ENCODE peak calls at places on chromosomes 13 and 19, in eight cellular contexts. One of them, this sample, is unnamed.

GRCh38 chr13:31093145-31093885 is 68.4 kb downstream of the HSPH1 start:
- DNase-seq in astrocyte: no peak
- DNase-seq in stomach: no peak
- DNase-seq in endodermal cell: no peak
- DNase-seq in GM23248: peak; percentile 54
- DNase-seq in heart right ventricle: no peak
- DNase-seq in aorta: no peak
- DNase-seq in tibial nerve: no peak
- DNase-seq in this sample: no peak

GRCh38 chr13:31461923-31462322 is 262.1 kb downstream of the B3GLCT start:
- DNase-seq in tibial nerve: no peak
- DNase-seq in astrocyte: no peak
- DNase-seq in GM23248: no peak
- DNase-seq in endodermal cell: no peak
- DNase-seq in heart right ventricle: no peak
- DNase-seq in aorta: no peak
- DNase-seq in stomach: no peak
- DNase-seq in this sample: no peak

GRCh38 chr13:113291997-113292862 is 4.8 kb upstream of the LAMP1 start:
- DNase-seq in aorta: peak; percentile 87
- DNase-seq in tibial nerve: no peak
- DNase-seq in stomach: no peak
- DNase-seq in heart right ventricle: no peak
- DNase-seq in astrocyte: no peak
- DNase-seq in endodermal cell: peak; percentile 68
- DNase-seq in GM23248: peak; percentile 63
- DNase-seq in this sample: no peak

GRCh38 chr19:41296323-41296935 is 13.5 kb upstream of the CCDC97 start:
- DNase-seq in stomach: no peak
- DNase-seq in heart right ventricle: no peak
- DNase-seq in astrocyte: no peak
- DNase-seq in endodermal cell: no peak
- DNase-seq in aorta: no peak
- DNase-seq in GM23248: no peak
- DNase-seq in tibial nerve: no peak
- DNase-seq in this sample: no peak

GRCh38 chr13:110689711-110690110 is 16.2 kb downstream of the CARS2 start:
- DNase-seq in stomach: no peak
- DNase-seq in aorta: no peak
- DNase-seq in tibial nerve: no peak
- DNase-seq in astrocyte: no peak
- DNase-seq in heart right ventricle: no peak
- DNase-seq in GM23248: no peak
- DNase-seq in endodermal cell: no peak
- DNase-seq in this sample: no peak

GRCh38 chr13:110912651-110913051 is 2.2 kb downstream of the ANKRD10 start:
- DNase-seq in aorta: no peak
- DNase-seq in GM23248: peak; percentile 78
- DNase-seq in stomach: no peak
- DNase-seq in astrocyte: peak; percentile 82
- DNase-seq in tibial nerve: no peak
- DNase-seq in endodermal cell: peak; percentile 55
- DNase-seq in heart right ventricle: no peak
- DNase-seq in this sample: no peak

GRCh38 chr13:75896271-75896670 is 260.1 kb downstream of the LMO7 start:
- DNase-seq in astrocyte: peak; percentile 34
- DNase-seq in GM23248: no peak
- DNase-seq in stomach: no peak
- DNase-seq in heart right ventricle: no peak
- DNase-seq in endodermal cell: no peak
- DNase-seq in aorta: no peak
- DNase-seq in tibial nerve: no peak
- DNase-seq in this sample: no peak

GRCh38 chr13:110471833-110472162 is 89.7 kb downstream of the RAB20 start:
- DNase-seq in endodermal cell: no peak
- DNase-seq in tibial nerve: no peak
- DNase-seq in astrocyte: peak; percentile 39
- DNase-seq in aorta: no peak
- DNase-seq in stomach: peak; percentile 35
- DNase-seq in GM23248: peak; percentile 9
- DNase-seq in heart right ventricle: peak; percentile 68
- DNase-seq in this sample: no peak

GRCh38 chr13:93309886-93310520 is 83.4 kb downstream of the GPC6 start:
- DNase-seq in tibial nerve: no peak
- DNase-seq in astrocyte: peak; percentile 84
- DNase-seq in GM23248: peak; percentile 87
- DNase-seq in stomach: no peak
- DNase-seq in aorta: no peak
- DNase-seq in endodermal cell: no peak
- DNase-seq in heart right ventricle: no peak
- DNase-seq in this sample: no peak

DNA sequence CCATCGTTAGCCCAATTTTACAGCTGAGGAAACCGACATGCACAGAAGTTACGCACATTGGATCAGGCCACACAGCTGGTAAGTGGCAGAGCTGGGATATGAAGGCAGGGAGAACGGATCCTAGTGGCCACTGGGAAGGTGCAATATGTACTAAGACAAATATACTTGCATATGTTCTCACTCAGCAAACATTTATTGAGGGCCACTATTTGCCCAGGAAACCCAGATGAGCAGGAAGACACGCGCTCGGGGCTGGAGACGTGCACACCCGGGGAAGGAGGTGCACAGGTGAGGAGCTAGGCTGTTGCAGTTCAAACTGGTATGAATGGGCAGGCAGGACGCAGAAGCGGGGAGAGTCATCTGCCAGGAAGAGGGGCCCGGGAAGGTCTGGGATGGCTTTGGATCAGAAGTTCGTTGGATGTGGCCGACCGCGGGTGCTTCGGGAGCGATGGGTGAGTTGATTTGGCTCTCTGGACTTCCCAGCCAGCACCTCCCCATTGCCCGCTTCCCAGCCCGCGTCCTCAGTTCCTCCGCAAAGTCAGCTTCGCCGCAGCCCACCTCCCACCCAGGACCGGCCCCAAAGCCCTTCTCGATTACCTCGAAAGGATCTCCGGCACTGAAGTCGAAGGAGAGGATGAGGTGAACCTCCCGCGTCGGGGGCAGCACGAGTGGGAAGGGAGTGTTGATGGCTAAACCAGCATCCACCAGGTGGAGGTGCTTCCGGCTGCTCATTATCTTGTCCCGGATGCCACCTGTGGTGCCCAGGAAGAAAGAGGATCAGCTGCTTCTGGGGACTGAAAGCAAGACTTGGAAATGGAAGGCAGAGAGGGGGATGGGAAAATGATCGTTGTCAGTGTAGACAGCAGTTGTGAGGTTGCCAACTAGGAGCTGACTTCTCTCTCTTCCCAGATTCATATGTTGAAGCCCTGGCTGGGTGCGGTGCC is 17.8 kb upstream of the CABP5 start:
- DNase-seq in GM23248: no peak
- DNase-seq in aorta: peak; percentile 72
- DNase-seq in heart right ventricle: no peak
- DNase-seq in stomach: no peak
- DNase-seq in tibial nerve: no peak
- DNase-seq in endodermal cell: peak; percentile 65
- DNase-seq in astrocyte: no peak
- DNase-seq in this sample: no peak
- H3K9me3 ChIP-seq in GM23248: no peaks in the 10 kb centered on the region
- H3K9me3 ChIP-seq in aorta: no peaks in the 10 kb centered on the region
- H3K9me3 ChIP-seq in heart right ventricle: no peaks in the 10 kb centered on the region
- H3K9me3 ChIP-seq in stomach: no peaks in the 10 kb centered on the region
- H3K9me3 ChIP-seq in tibial nerve: no peaks in the 10 kb centered on the region
- H3K9me3 ChIP-seq in endodermal cell: no peaks in the 10 kb centered on the region
- H3K9me3 ChIP-seq in astrocyte: no peaks in the 10 kb centered on the region
- H3K9me3 ChIP-seq in this sample: no peaks in the 10 kb centered on the region

DNA sequence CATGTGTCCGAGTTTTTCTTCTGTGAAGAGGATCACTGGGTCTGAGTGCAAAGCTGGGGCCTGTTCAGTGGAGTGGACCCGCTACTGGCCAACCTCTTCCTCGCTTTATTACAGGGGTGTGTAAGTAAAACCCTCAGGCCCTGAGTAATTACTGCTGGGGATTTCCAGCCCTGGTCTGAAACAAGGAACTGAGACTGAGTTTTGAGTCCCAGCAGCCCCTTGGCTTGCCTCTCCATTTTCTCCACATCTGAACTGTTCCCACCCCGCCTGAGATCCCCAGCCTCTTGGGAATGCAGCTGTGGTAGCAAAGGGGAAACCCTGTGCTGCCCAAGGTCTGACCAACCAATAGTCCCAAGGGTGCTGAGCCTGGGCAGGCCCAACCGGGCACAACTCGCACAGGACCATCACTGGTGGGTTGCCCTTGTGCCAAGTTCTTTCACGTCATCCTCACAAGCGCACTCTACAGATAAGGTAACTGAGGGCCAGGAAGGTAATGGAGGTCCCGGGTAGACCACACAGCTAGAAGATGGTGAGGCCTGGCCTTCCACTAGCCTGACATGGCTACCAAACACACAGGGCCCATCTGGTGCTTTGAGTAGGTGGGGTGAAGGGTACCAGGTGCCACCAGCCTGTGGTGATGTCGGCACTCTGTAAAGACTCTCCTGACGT is 13.7 kb upstream of the SLC35E1 start:
- DNase-seq in stomach: no peak
- DNase-seq in heart right ventricle: no peak
- DNase-seq in aorta: no peak
- DNase-seq in GM23248: no peak
- DNase-seq in astrocyte: no peak
- DNase-seq in endodermal cell: no peak
- DNase-seq in tibial nerve: no peak
- DNase-seq in this sample: no peak
- H3K4me1 ChIP-seq in stomach: peaks cover 99% of the 10 kb centered on the region
- H3K4me1 ChIP-seq in heart right ventricle: peaks cover 85% of the 10 kb centered on the region
- H3K4me1 ChIP-seq in aorta: no peaks in the 10 kb centered on the region
- H3K4me1 ChIP-seq in GM23248: peaks cover 44% of the 10 kb centered on the region
- H3K4me1 ChIP-seq in astrocyte: peaks cover 48% of the 10 kb centered on the region
- H3K4me1 ChIP-seq in endodermal cell: peaks cover 27% of the 10 kb centered on the region
- H3K4me1 ChIP-seq in tibial nerve: peaks cover 95% of the 10 kb centered on the region
- H3K4me1 ChIP-seq in this sample: peaks cover 24% of the 10 kb centered on the region

GRCh38 chr19:1974381-1975066 is 33.6 kb downstream of the CSNK1G2 start:
- DNase-seq in aorta: no peak
- DNase-seq in tibial nerve: no peak
- DNase-seq in endodermal cell: no peak
- DNase-seq in heart right ventricle: no peak
- DNase-seq in stomach: no peak
- DNase-seq in astrocyte: no peak
- DNase-seq in GM23248: no peak
- DNase-seq in this sample: no peak
- H3K36me3 ChIP-seq in aorta: peaks cover 2% of the 10 kb centered on the region
- H3K36me3 ChIP-seq in tibial nerve: no peaks in the 10 kb centered on the region
- H3K36me3 ChIP-seq in endodermal cell: peaks cover 14% of the 10 kb centered on the region
- H3K36me3 ChIP-seq in heart right ventricle: peaks cover 64% of the 10 kb centered on the region
- H3K36me3 ChIP-seq in stomach: peaks cover 28% of the 10 kb centered on the region
- H3K36me3 ChIP-seq in astrocyte: no peaks in the 10 kb centered on the region
- H3K36me3 ChIP-seq in GM23248: no peaks in the 10 kb centered on the region
- H3K36me3 ChIP-seq in this sample: peaks cover 24% of the 10 kb centered on the region

DNA sequence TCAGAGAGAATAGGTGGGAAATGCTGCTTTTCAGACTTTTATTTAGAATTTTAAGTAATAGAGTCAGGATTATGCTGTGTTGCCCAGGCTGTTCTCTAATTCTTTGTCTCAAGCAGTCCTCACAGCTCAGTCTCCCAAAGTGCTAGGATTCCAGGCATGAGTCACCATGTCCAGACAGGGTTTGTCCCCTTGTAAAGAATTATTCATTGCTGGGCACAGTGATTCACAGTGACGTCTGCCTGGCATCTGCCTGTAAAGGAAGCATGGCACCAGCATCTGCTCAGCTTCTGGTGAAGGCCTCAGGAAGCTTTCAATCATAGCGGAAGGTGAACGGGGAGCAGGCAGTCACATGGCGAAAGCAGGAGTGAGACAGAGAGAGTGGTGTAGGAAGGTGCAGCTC is 17.7 kb downstream of the ZNF763 start:
- DNase-seq in heart right ventricle: no peak
- DNase-seq in GM23248: peak; percentile 72
- DNase-seq in astrocyte: no peak
- DNase-seq in endodermal cell: no peak
- DNase-seq in aorta: no peak
- DNase-seq in stomach: no peak
- DNase-seq in tibial nerve: no peak
- DNase-seq in this sample: no peak
- H3K9me3 ChIP-seq in heart right ventricle: peaks cover 45% of the 10 kb centered on the region
- H3K9me3 ChIP-seq in GM23248: peaks cover 16% of the 10 kb centered on the region
- H3K9me3 ChIP-seq in astrocyte: peaks cover 47% of the 10 kb centered on the region
- H3K9me3 ChIP-seq in endodermal cell: peaks cover 60% of the 10 kb centered on the region
- H3K9me3 ChIP-seq in aorta: peaks cover 13% of the 10 kb centered on the region
- H3K9me3 ChIP-seq in stomach: peaks cover 27% of the 10 kb centered on the region
- H3K9me3 ChIP-seq in tibial nerve: peaks cover 6% of the 10 kb centered on the region
- H3K9me3 ChIP-seq in this sample: peaks cover 4% of the 10 kb centered on the region

GRCh38 chr13:39038569-39038898 is 278 bp downstream of the NHLRC3 start:
- DNase-seq in heart right ventricle: no peak
- DNase-seq in GM23248: peak; percentile 58
- DNase-seq in aorta: no peak
- DNase-seq in astrocyte: peak; percentile 25
- DNase-seq in tibial nerve: no peak
- DNase-seq in stomach: no peak
- DNase-seq in endodermal cell: no peak
- DNase-seq in this sample: no peak

GRCh38 chr13:39037880-39038568 is at the start of the genes NHLRC3 and PROSER1:
- DNase-seq in stomach: peak; percentile 91
- DNase-seq in endodermal cell: peak; percentile 93
- DNase-seq in astrocyte: peak; percentile 89
- DNase-seq in GM23248: peak; percentile 94
- DNase-seq in tibial nerve: peak; percentile 88
- DNase-seq in heart right ventricle: peak; percentile 95
- DNase-seq in aorta: peak; percentile 96
- DNase-seq in this sample: no peak

GRCh38 chr13:39039033-39039432 is 777 bp downstream of the NHLRC3 start:
- DNase-seq in GM23248: peak; percentile 7
- DNase-seq in endodermal cell: no peak
- DNase-seq in heart right ventricle: no peak
- DNase-seq in astrocyte: no peak
- DNase-seq in stomach: no peak
- DNase-seq in aorta: no peak
- DNase-seq in tibial nerve: no peak
- DNase-seq in this sample: no peak

GRCh38 chr13:39036212-39036611 is 1.7 kb downstream of the PROSER1 start:
- DNase-seq in aorta: no peak
- DNase-seq in tibial nerve: no peak
- DNase-seq in endodermal cell: no peak
- DNase-seq in heart right ventricle: no peak
- DNase-seq in GM23248: peak; percentile 37
- DNase-seq in astrocyte: peak; percentile 12
- DNase-seq in stomach: no peak
- DNase-seq in this sample: no peak

GRCh38 chr13:39037410-39037879 is 444 bp downstream of the PROSER1 start:
- DNase-seq in GM23248: peak; percentile 57
- DNase-seq in astrocyte: no peak
- DNase-seq in endodermal cell: no peak
- DNase-seq in aorta: no peak
- DNase-seq in stomach: no peak
- DNase-seq in heart right ventricle: no peak
- DNase-seq in tibial nerve: no peak
- DNase-seq in this sample: no peak
- H3K4me1 ChIP-seq in GM23248: peaks cover 17% of the 10 kb centered on the region
- H3K4me1 ChIP-seq in astrocyte: peaks cover 3% of the 10 kb centered on the region
- H3K4me1 ChIP-seq in endodermal cell: peaks cover 3% of the 10 kb centered on the region
- H3K4me1 ChIP-seq in aorta: no peaks in the 10 kb centered on the region
- H3K4me1 ChIP-seq in stomach: peaks cover 49% of the 10 kb centered on the region
- H3K4me1 ChIP-seq in heart right ventricle: peaks cover 27% of the 10 kb centered on the region
- H3K4me1 ChIP-seq in tibial nerve: peaks cover 75% of the 10 kb centered on the region
- H3K4me1 ChIP-seq in this sample: no peaks in the 10 kb centered on the region

This sample was measured in iPS DF 6.9.